ENCODE peak calls at places on chromosomes 3 and 15, in four cellular contexts. P is AG04450, M is Peyer's patch, U is fibroblast of lung. Y is an unnamed sample. For H3K27me3, the result is how much of the 10 kb centered on the place peaks cover.

GRCh38 chr3:115912372-115912771 is 289.1 kb downstream of the GAP43 start:
- DNase-seq in U (peak), P (no peak), M (peak), Y (no peak)

GRCh38 chr3:73674280-73674679 is 49.5 kb upstream of the PDZRN3 start:
- DNase-seq in M (no peak), U (peak), P (no peak), Y (no peak)

GRCh38 chr3:167653750-167654149 is at the start of gene WDR49:
- DNase-seq in U (no peak), M (no peak), P (no peak), Y (no peak)

GRCh38 chr3:46400846-46401245 is 6.0 kb downstream of the CCR5AS start:
- DNase-seq in P (no peak), U (no peak), M (no peak), Y (no peak)

GRCh38 chr15:74893627-74894026 is 3.8 kb downstream of the MPI start:
- DNase-seq in M (no peak), U (no peak), P (no peak), Y (no peak)

GRCh38 chr15:74172751-74173544 is 562 bp upstream of the ISLR start:
- DNase-seq in P (no peak), U (peak), M (peak), Y (no peak)

GRCh38 chr3:51836606-51837005 is 24.8 kb upstream of the IQCF2 start:
- DNase-seq in M (no peak), U (no peak), P (no peak), Y (no peak)

GRCh38 chr3:126013742-126014141 is 44.8 kb downstream of the ROPN1B start:
- DNase-seq in P (no peak), M (no peak), U (no peak), Y (no peak)

GRCh38 chr3:160400631-160401150 is 1.2 kb downstream of the SMC4 start:
- DNase-seq in M (peak), P (no peak), U (no peak), Y (no peak)

GRCh38 chr3:12440927-12441326 is 43.4 kb upstream of the TSEN2 start:
- DNase-seq in P (peak), M (no peak), U (peak), Y (peak)

GRCh38 chr3:185687479-185687878 is 101.4 kb downstream of the SENP2 start:
- DNase-seq in U (peak), P (no peak), M (no peak), Y (no peak)

GRCh38 chr3:121883507-121883906 is 10.7 kb upstream of the SLC15A2 start:
- DNase-seq in M (no peak), P (no peak), U (peak), Y (no peak)

GRCh38 chr3:81602781-81603180 is 158.7 kb downstream of the GBE1 start:
- DNase-seq in M (no peak), U (peak), P (no peak), Y (no peak)

GRCh38 chr3:104546301-104546700 is 820.4 kb upstream of the ALCAM start:
- DNase-seq in U (no peak), P (no peak), M (no peak), Y (no peak)

GRCh38 chr15:51185213-51185619 is 90.5 kb upstream of the TNFAIP8L3 start:
- DNase-seq in M (no peak), U (no peak), P (no peak), Y (no peak)

GRCh38 chr3:126508539-126508938 is 9.0 kb downstream of the UROC1 start:
- DNase-seq in U (peak), P (no peak), M (no peak), Y (no peak)

GRCh38 chr15:67833504-67834248 is 6.2 kb downstream of the RNU6-1 start:
- DNase-seq in M (peak), P (no peak), U (no peak), Y (no peak)

GRCh38 chr15:67835349-67836133 is 4.3 kb downstream of the RNU6-1 start:
- DNase-seq in P (no peak), M (no peak), U (no peak), Y (no peak)

GRCh38 chr15:67832965-67833503 is 6.8 kb downstream of the RNU6-1 start:
- DNase-seq in P (no peak), U (no peak), M (no peak), Y (no peak)

GRCh38 chr15:67834593-67835348 is 5.1 kb downstream of the RNU6-1 start:
- DNase-seq in U (no peak), P (no peak), M (peak), Y (no peak)

GRCh38 chr15:67834249-67834592 is 5.6 kb downstream of the RNU6-1 start:
- DNase-seq in M (no peak), P (no peak), U (no peak), Y (no peak)
- H3K27me3 ChIP-seq in M (under half), P (half or more), U (half or more), Y (under half)

DNA sequence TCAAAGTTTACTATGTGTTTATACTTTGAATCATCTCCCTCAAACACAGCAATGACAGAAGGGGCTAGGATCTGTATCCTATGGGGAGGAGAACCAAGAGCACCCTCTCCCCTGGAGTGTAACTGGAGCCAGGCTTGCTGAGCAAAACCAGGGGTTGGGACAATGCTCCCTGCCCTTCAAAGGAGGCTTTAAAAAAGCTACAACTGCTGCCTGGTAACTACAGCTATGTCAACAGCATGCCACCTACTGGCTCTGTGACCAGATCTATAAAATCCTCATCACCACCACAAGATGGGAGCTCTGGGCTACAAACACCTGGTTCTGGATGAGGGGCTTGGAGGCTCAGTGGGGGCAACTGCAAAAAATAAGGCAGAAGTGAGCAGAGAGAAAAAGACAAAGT is 61.9 kb downstream of the ANO10 start:
- DNase-seq in U (no peak), P (no peak), M (no peak), Y (no peak)
- TF ChIP-seq CTCF in U (no peak), P (no peak), M (no peak), Y (no peak)

GRCh38 chr3:165193392-165194268 is 2.6 kb downstream of the SLITRK3 start:
- DNase-seq in M (no peak), U (peak), P (no peak), Y (no peak)

GRCh38 chr3:165194477-165195135 is 1.6 kb downstream of the SLITRK3 start:
- DNase-seq in U (no peak), M (no peak), P (no peak), Y (no peak)

GRCh38 chr3:165195628-165196576 is at the start of gene SLITRK3:
- DNase-seq in M (peak), U (peak), P (no peak), Y (no peak)

GRCh38 chr3:165195226-165195625 is 958 bp downstream of the SLITRK3 start:
- DNase-seq in M (no peak), U (peak), P (no peak), Y (no peak)

DNA sequence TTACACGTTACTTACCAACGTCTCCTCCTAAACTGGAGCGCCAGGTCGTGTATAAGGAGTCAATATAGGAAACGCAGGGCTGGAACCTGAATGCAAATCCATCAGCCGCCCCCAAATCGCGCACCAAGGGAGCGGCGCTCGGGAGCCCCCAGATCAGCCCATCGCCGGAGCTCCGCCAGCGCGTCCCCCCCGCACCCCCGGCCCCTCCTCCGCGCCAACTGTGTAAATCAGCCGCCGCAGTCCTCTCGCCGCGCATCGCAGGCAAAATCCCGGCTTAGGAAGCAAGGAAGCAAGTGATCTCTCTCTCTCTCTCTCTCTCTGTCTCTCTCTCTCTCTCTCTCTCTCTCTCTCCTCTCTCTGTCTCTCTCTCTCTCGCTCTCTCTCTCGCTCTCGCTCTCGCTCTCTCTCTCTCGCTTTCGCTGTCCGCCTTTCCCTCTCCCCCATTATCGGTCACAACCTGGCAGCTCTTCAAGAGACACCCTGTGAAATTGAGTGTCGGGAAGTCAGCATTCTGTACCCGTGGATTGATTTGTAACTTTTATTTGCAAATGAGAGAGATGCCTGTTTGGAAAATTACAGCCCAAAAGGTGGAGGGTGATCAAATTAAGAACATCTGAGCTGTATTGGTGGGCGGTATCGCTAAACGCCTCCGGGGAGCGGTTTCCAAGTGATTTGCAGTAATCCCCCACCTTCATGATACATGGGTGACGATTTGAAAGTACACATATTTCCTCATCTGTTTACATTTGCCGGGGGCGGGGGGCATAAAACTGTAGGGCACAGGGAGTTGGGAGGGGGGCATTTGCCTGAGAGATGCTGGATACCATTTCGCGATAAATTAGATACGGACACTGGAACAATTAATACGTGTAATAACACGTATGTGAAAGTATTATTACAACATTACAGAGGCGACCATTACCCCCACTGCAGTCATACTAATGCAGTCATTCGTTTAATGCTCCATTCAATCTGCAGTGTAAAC is 685 bp upstream of the SLITRK3 start:
- DNase-seq in P (no peak), U (peak), M (no peak), Y (no peak)
- H3K27me3 ChIP-seq in P (under half), U (under half), M (under half), Y (under half)

GRCh38 chr3:100602506-100603444 is 6.6 kb upstream of the ADGRG7 start:
- DNase-seq in M (no peak), P (no peak), U (peak), Y (no peak)

GRCh38 chr3:100606894-100607512 is 2.4 kb upstream of the ADGRG7 start:
- DNase-seq in P (no peak), M (no peak), U (no peak), Y (no peak)

GRCh38 chr3:100600181-100601042 is 9.0 kb upstream of the ADGRG7 start:
- DNase-seq in U (no peak), M (peak), P (no peak), Y (no peak)

GRCh38 chr3:100605358-100605757 is 4.0 kb upstream of the ADGRG7 start:
- DNase-seq in P (no peak), M (no peak), U (no peak), Y (no peak)

DNA sequence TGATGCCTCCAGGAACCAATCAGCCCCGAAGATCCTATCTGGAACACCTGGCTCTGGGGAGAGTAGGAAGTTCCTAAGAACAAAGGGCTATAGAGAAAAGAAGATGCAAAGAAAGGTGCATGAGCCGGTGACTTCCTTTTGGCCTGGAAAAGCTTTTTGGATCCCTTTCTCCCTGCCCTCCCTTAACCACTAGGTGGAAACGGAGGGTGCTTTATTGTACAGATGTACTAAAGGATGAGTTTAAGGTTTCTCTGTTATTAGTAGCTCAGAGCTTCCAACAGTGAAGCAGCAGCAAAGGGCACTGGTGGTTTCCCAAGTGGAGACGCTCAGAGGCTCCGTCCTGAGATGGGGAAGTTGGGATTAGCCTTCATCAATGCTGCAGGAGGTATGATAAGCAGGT is 6.0 kb upstream of the ADGRG7 start:
- DNase-seq in U (peak), M (no peak), P (no peak), Y (no peak)
- TF ChIP-seq CTCF in U (peak), M (peak), P (peak), Y (peak)

DNA sequence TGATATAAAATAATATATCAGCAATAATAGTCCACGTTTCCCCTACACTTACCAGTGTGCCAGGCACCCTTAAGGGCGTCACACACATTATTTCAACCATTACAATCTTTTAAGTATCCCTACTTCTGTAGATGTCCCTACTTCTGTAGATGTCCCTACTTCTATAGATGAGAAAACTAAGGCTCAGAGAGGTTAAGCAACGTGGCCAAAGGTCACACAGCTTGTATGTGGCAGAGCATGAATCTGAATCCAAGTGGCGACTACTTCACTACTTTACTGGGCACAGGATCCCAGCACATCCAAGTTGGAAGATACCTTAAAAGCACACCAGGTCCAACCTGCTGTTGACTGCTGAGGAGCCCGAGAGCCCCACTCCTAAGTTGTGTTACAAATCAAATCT is 77.5 kb downstream of the TLE3 start:
- DNase-seq in U (no peak), M (no peak), P (no peak), Y (no peak)
- H3K27me3 ChIP-seq in U (under half), M (under half), P (under half), Y (under half)

GRCh38 chr3:112136959-112137693 is 4.1 kb upstream of the GCSAM start:
- DNase-seq in U (peak), M (peak), P (no peak), Y (no peak)
- TF ChIP-seq CTCF in U (peak), M (peak), P (peak), Y (no peak)

GRCh38 chr3:147394168-147394941 is 12.0 kb downstream of the ZIC4 start:
- DNase-seq in U (no peak), M (no peak), P (no peak), Y (no peak)
- H3K27me3 ChIP-seq in U (half or more), M (under half), P (half or more), Y (under half)

GRCh38 chr15:35450492-35450891 is 95.5 kb downstream of the DPH6 start:
- DNase-seq in M (no peak), U (peak), P (no peak), Y (no peak)

GRCh38 chr15:35445891-35446290 is 100.1 kb downstream of the DPH6 start:
- DNase-seq in U (peak), M (no peak), P (no peak), Y (no peak)

GRCh38 chr15:35444557-35445204 is 101.3 kb downstream of the DPH6 start:
- DNase-seq in P (no peak), M (peak), U (peak), Y (no peak)

GRCh38 chr15:35443376-35443775 is 102.6 kb downstream of the DPH6 start:
- DNase-seq in P (no peak), M (no peak), U (peak), Y (no peak)

DNA sequence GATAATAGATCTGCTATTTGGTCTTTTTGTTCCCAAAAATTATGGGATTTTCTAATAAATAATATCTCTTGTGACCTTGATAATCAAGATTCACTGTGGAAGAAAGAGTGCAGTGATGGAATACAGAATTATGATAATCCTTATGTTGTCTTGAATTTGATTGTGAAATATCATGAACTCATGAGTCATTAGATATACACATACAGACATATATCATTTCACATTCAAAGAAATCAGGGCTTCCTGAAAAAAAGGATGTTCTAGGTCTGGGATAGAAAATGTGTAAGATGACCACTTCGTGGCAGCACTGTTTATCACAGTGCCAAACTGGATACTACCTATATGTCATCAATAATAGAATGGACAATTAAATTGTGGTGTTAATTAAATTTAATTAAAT is 97.7 kb downstream of the DPH6 start:
- DNase-seq in P (no peak), M (no peak), U (peak), Y (no peak)
- TF ChIP-seq CTCF in P (no peak), M (no peak), U (no peak), Y (no peak)

DNA sequence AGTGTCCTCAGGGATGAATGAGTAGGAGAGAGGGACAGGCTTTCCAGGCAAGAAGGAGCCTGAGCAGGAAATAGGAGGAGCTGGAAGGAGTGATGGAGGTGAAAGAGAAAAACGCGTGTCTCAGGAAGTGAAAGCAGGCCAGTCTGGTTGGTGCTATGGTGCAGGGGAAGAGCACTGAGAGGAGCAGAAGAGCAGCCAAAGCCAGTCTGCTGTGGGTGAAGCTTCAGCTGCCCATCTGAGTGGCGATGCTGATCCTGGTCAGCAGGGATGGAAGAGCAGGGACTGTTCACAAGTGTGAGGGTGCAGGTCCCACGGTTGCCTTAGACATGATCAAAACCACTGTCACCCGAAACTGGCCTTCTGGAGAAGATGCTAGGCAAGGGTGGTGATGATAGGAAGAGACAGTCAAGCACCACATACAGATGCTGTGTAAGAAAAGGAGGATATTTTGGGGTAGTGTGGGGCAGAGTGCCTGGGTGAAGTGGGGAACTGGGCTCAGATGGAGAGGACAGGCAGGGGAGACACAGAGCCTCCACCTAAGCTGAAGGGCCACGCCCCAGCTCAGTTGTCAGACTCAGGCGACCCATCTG is 5.5 kb upstream of the KY start:
- DNase-seq in U (no peak), P (no peak), M (no peak), Y (no peak)
- H3K27me3 ChIP-seq in U (under half), P (under half), M (under half), Y (under half)

GRCh38 chr3:111899966-111900365 is 40.9 kb downstream of the PHLDB2 start:
- DNase-seq in P (no peak), M (no peak), U (no peak), Y (no peak)
- TF ChIP-seq CTCF in P (no peak), M (no peak), U (no peak), Y (no peak)